ENCODE peak calls at places on chromosome 16, in six cellular contexts. E is NCI-H2171, B is WTC11, D is mesendoderm, I is HuH-7.5, M is PC-9. U is an unnamed sample.

GRCh38 chr16:86396918-86397317 is 113.4 kb upstream of the FOXF1 start:
- DNase-seq in E (no peak), B (no peak), D (peak), I (no peak), M (no peak), U (peak)

GRCh38 chr16:52563767-52564611 is 17.0 kb upstream of the TOX3 start:
- DNase-seq in E (no peak), B (no peak), D (no peak), I (no peak), M (no peak), U (no peak)

GRCh38 chr16:75064403-75065148 is 52.0 kb downstream of the LDHD start:
- DNase-seq in E (no peak), B (no peak), D (no peak), I (no peak), M (peak), U (no peak)

GRCh38 chr16:88424536-88425230 is 28.4 kb upstream of the ZFPM1 start:
- DNase-seq in E (no peak), B (no peak), D (no peak), I (no peak), M (no peak), U (no peak)

GRCh38 chr16:15757630-15758251 is 99.1 kb downstream of the MYH11 start:
- DNase-seq in E (no peak), B (peak), D (peak), I (no peak), M (no peak), U (no peak)

GRCh38 chr16:546909-547770 is 13.1 kb upstream of the PRR35 start:
- DNase-seq in E (no peak), B (peak), D (peak), I (no peak), M (no peak), U (peak)

GRCh38 chr16:534089-534635 is 6.7 kb downstream of the CAPN15 start:
- DNase-seq in E (no peak), B (no peak), D (no peak), I (no peak), M (peak), U (no peak)

GRCh38 chr16:89295915-89296314 is 78.4 kb downstream of the ZNF778 start:
- DNase-seq in E (no peak), B (no peak), D (no peak), I (no peak), M (no peak), U (no peak)

GRCh38 chr16:86809458-86809955 is 231.2 kb downstream of the FOXL1 start:
- DNase-seq in E (no peak), B (no peak), D (peak), I (no peak), M (no peak), U (peak)

GRCh38 chr16:57133101-57133500 is 40.7 kb downstream of the CPNE2 start:
- DNase-seq in E (no peak), B (no peak), D (no peak), I (no peak), M (no peak), U (no peak)

GRCh38 chr16:5333991-5334390 is 236.4 kb upstream of the EEF2KMT start:
- DNase-seq in E (no peak), B (no peak), D (peak), I (no peak), M (no peak), U (no peak)

GRCh38 chr16:56950881-56951771 is 10.6 kb upstream of the CETP start:
- DNase-seq in E (no peak), B (peak), D (peak), I (peak), M (peak), U (peak)

GRCh38 chr16:68740628-68741346 is 3.7 kb downstream of the CDH1 start:
- DNase-seq in E (no peak), B (no peak), D (no peak), I (no peak), M (no peak), U (no peak)

GRCh38 chr16:29883987-29884386 is 15.4 kb downstream of the SEZ6L2 start:
- DNase-seq in E (no peak), B (no peak), D (no peak), I (no peak), M (no peak), U (no peak)

GRCh38 chr16:10870137-10870776 is 6.7 kb upstream of the CIITA start:
- DNase-seq in E (no peak), B (no peak), D (no peak), I (no peak), M (no peak), U (no peak)

GRCh38 chr16:87601322-87602004 is 845 bp upstream of the JPH3 start:
- DNase-seq in E (no peak), B (no peak), D (peak), I (no peak), M (no peak), U (no peak)

GRCh38 chr16:79885320-79885719 is 284.8 kb upstream of the MAF start:
- DNase-seq in E (no peak), B (no peak), D (no peak), I (no peak), M (no peak), U (no peak)

GRCh38 chr16:88455610-88456355 is 2.7 kb downstream of the ZFPM1 start:
- DNase-seq in E (no peak), B (peak), D (peak), I (peak), M (peak), U (peak)

GRCh38 chr16:9183682-9184353 is 92.4 kb downstream of the HAPSTR1 start:
- DNase-seq in E (no peak), B (peak), D (no peak), I (no peak), M (no peak), U (no peak)

GRCh38 chr16:85420501-85421337 is 192.4 kb upstream of the GSE1 start:
- DNase-seq in E (no peak), B (peak), D (peak), I (peak), M (peak), U (peak)

GRCh38 chr16:27127293-27127692 is 60.6 kb downstream of the C16orf82 start:
- DNase-seq in E (peak), B (no peak), D (no peak), I (no peak), M (no peak), U (peak)

GRCh38 chr16:88686062-88686438 is 257 bp downstream of the SNAI3 start:
- DNase-seq in E (peak), B (no peak), D (no peak), I (peak), M (peak), U (peak)

GRCh38 chr16:86771506-86772230 is 193.3 kb downstream of the FOXL1 start:
- DNase-seq in E (no peak), B (no peak), D (no peak), I (no peak), M (no peak), U (no peak)

GRCh38 chr16:11032000-11032921 is 87.9 kb downstream of the CLEC16A start:
- DNase-seq in E (no peak), B (no peak), D (peak), I (no peak), M (no peak), U (no peak)

GRCh38 chr16:87528690-87529579 is 36.1 kb upstream of the ZCCHC14 start:
- DNase-seq in E (no peak), B (no peak), D (no peak), I (peak), M (no peak), U (no peak)

GRCh38 chr16:17780181-17780580 is 309.4 kb upstream of the XYLT1 start:
- DNase-seq in E (no peak), B (no peak), D (no peak), I (no peak), M (no peak), U (no peak)

GRCh38 chr16:35798885-35799426 is 2339.5 kb downstream of the TP53TG3F start:
- DNase-seq in E (peak), B (no peak), D (no peak), I (no peak), M (no peak), U (no peak)

GRCh38 chr16:1887711-1888354 is 15.9 kb upstream of the MEIOB start:
- DNase-seq in E (no peak), B (no peak), D (no peak), I (no peak), M (no peak), U (no peak)

GRCh38 chr16:52709286-52709685 is 162.3 kb upstream of the TOX3 start:
- DNase-seq in E (no peak), B (no peak), D (peak), I (no peak), M (no peak), U (no peak)

GRCh38 chr16:79601092-79601977 is 798 bp upstream of the MAF start:
- DNase-seq in E (no peak), B (peak), D (peak), I (peak), M (no peak), U (peak)

GRCh38 chr16:85752511-85753420 is 1.9 kb upstream of the C16orf74 start:
- DNase-seq in E (peak), B (peak), D (peak), I (peak), M (no peak), U (no peak)

GRCh38 chr16:89570342-89570923 is 5.1 kb upstream of the CPNE7 start:
- DNase-seq in E (no peak), B (no peak), D (no peak), I (no peak), M (no peak), U (no peak)

GRCh38 chr16:10172848-10173655 is 9.2 kb downstream of the GRIN2A start:
- DNase-seq in E (no peak), B (no peak), D (peak), I (no peak), M (no peak), U (no peak)

GRCh38 chr16:69089091-69089912 is 16.2 kb upstream of the HAS3 start:
- DNase-seq in E (no peak), B (peak), D (peak), I (no peak), M (peak), U (no peak)

GRCh38 chr16:85316321-85316919 is 204.1 kb upstream of the CIBAR2 start:
- DNase-seq in E (no peak), B (peak), D (peak), I (peak), M (peak), U (peak)

GRCh38 chr16:86214326-86215232 is 295.7 kb upstream of the FOXF1 start:
- DNase-seq in E (no peak), B (no peak), D (no peak), I (no peak), M (no peak), U (peak)

GRCh38 chr16:65005696-65006095 is 116.2 kb downstream of the CDH11 start:
- DNase-seq in E (no peak), B (no peak), D (no peak), I (no peak), M (no peak), U (no peak)

U was measured in GM03348.